ENCODE peak calls at places on chromosomes 4 and X, in nine cellular contexts. G is NCI-H1092, O is osteocyte, W is SW480, I is HCEC 1CT, L is HT-29, Q is bronchial epithelial cell, Y is RPMI8226, T is D341Med. K is an unnamed sample.

GRCh38 chr4:8459867-8460453 is 19.4 kb downstream of the TRMT44 start:
- DNase-seq in Q (no peak), L (no peak), O (no peak), W (peak), T (no peak), I (no peak), G (no peak), Y (no peak), K (no peak)

GRCh38 chrX:152895121-152895520 is 2.7 kb upstream of the ZNF185 start:
- DNase-seq in I (no peak), L (no peak), G (no peak), W (no peak), Y (no peak), O (no peak), T (no peak), Q (no peak), K (no peak)

GRCh38 chrX:19303216-19303880 is 40.4 kb upstream of the PDHA1 start:
- DNase-seq in G (no peak), Y (no peak), O (no peak), T (no peak), L (peak), Q (peak), I (peak), W (peak), K (no peak)

GRCh38 chr4:15665738-15666365 is 10.7 kb upstream of the FBXL5 start:
- DNase-seq in Y (no peak), W (peak), I (peak), T (no peak), Q (peak), O (no peak), G (no peak), L (peak), K (no peak)

GRCh38 chr4:79467246-79467932 is 59.4 kb upstream of the GK2 start:
- DNase-seq in L (no peak), W (no peak), I (peak), O (no peak), G (no peak), Y (no peak), T (no peak), Q (peak), K (no peak)

GRCh38 chrX:31213941-31214340 is 142.1 kb upstream of the FTHL17 start:
- DNase-seq in L (peak), Y (peak), O (no peak), W (peak), Q (peak), I (no peak), T (peak), G (no peak), K (no peak)

GRCh38 chr4:173189117-173189693 is 20.6 kb downstream of the GALNT7 start:
- DNase-seq in W (no peak), L (no peak), Y (no peak), T (no peak), I (peak), O (no peak), G (no peak), Q (peak), K (no peak)

GRCh38 chr4:187608001-187608421 is 387.6 kb upstream of the ZFP42 start:
- DNase-seq in L (no peak), Y (no peak), O (no peak), G (no peak), T (no peak), Q (peak), I (peak), W (no peak), K (no peak)

GRCh38 chr4:125735107-125735506 is 420.4 kb downstream of the FAT4 start:
- DNase-seq in L (peak), Y (no peak), G (no peak), Q (peak), O (no peak), W (peak), T (no peak), I (peak), K (no peak)

GRCh38 chr4:1113311-1114009 is at the start of gene RNF212:
- DNase-seq in Q (no peak), G (no peak), T (no peak), I (no peak), O (no peak), Y (no peak), L (no peak), W (no peak), K (no peak)

GRCh38 chr4:73862357-73862756 is 6.8 kb upstream of the CXCL1 start:
- DNase-seq in Q (peak), Y (no peak), L (no peak), G (no peak), T (no peak), O (no peak), I (no peak), W (no peak), K (no peak)

GRCh38 chr4:154086247-154086646 is 297.4 kb upstream of the SFRP2 start:
- DNase-seq in W (no peak), O (no peak), L (no peak), Y (no peak), I (no peak), G (no peak), Q (peak), T (no peak), K (no peak)

GRCh38 chr4:15162046-15162445 is 159.8 kb downstream of the CPEB2 start:
- DNase-seq in L (no peak), T (no peak), Y (no peak), I (no peak), W (no peak), Q (no peak), O (no peak), G (no peak), K (no peak)